ENCODE peak calls at places on chromosomes 1 and 21, in nine cellular contexts. G is K562, V is tibial nerve, T is heart left ventricle, O is sigmoid colon, A is transverse colon, X is IMR-90, D is stomach, J is NB4. M is an unnamed sample.

GRCh38 chr1:53361541-53361961 is 33.7 kb upstream of the LRP8 start:
- DNase-seq in G (no peak), V (no peak), T (no peak), O (peak; percentile 41), A (no peak), X (no peak), D (peak; percentile 16), J (no peak), M (no peak)

GRCh38 chr1:181479137-181479745 is 4.1 kb upstream of the CACNA1E start:
- DNase-seq in G (peak; percentile 71), V (no peak), T (peak; percentile 41), O (no peak), A (peak; percentile 26), X (peak; percentile 71), D (peak; percentile 55), J (peak; percentile 78), M (no peak)

GRCh38 chr21:42739061-42739931 is 85.9 kb downstream of the PDE9A start:
- DNase-seq in G (no peak), V (no peak), T (no peak), O (peak; percentile 59), A (peak; percentile 9), X (peak; percentile 24), D (no peak), J (no peak), M (no peak)

GRCh38 chr1:203435628-203436027 is 40.0 kb upstream of the PRELP start:
- DNase-seq in G (no peak), V (no peak), T (no peak), O (no peak), A (no peak), X (no peak), D (no peak), J (no peak), M (no peak)

GRCh38 chr1:168512864-168513595 is 30.8 kb downstream of the XCL2 start:
- DNase-seq in G (no peak), V (no peak), T (no peak), O (no peak), A (no peak), X (no peak), D (no peak), J (no peak), M (no peak)

GRCh38 chr1:156376146-156376545 is 7.1 kb downstream of the RHBG start:
- DNase-seq in G (no peak), V (no peak), T (no peak), O (no peak), A (no peak), X (peak; percentile 32), D (no peak), J (peak; percentile 57), M (no peak)

GRCh38 chr1:86753700-86754099 is 49.3 kb downstream of the SH3GLB1 start:
- DNase-seq in G (no peak), V (no peak), T (no peak), O (no peak), A (no peak), X (peak; percentile 10), D (no peak), J (peak; percentile 37), M (no peak)

GRCh38 chr1:226548281-226549093 is at the start of gene STUM:
- DNase-seq in G (no peak), V (no peak), T (peak; percentile 47), O (peak; percentile 71), A (peak; percentile 29), X (peak; percentile 9), D (peak; percentile 42), J (peak; percentile 40), M (no peak)

GRCh38 chr1:10204003-10204642 is 6.2 kb upstream of the KIF1B start:
- DNase-seq in G (no peak), V (no peak), T (no peak), O (no peak), A (no peak), X (no peak), D (no peak), J (no peak), M (no peak)

GRCh38 chr21:38175321-38175720 is 81.5 kb upstream of the KCNJ15 start:
- DNase-seq in G (no peak), V (no peak), T (no peak), O (no peak), A (no peak), X (no peak), D (no peak), J (no peak), M (no peak)

GRCh38 chr1:172727956-172728603 is 69.2 kb downstream of the FASLG start:
- DNase-seq in G (peak; percentile 63), V (no peak), T (no peak), O (no peak), A (no peak), X (peak; percentile 29), D (no peak), J (peak; percentile 76), M (no peak)

GRCh38 chr1:16173447-16174260 is 17.8 kb upstream of the EPHA2 start:
- DNase-seq in G (peak; percentile 48), V (no peak), T (no peak), O (no peak), A (peak; percentile 89), X (peak; percentile 50), D (peak; percentile 84), J (no peak), M (no peak)

GRCh38 chr1:20180221-20181207 is 5.4 kb upstream of the UBXN10 start:
- DNase-seq in G (no peak), V (no peak), T (no peak), O (no peak), A (no peak), X (no peak), D (no peak), J (no peak), M (no peak)

GRCh38 chr1:1164701-1165451 is 8.8 kb upstream of the TTLL10 start:
- DNase-seq in G (no peak), V (no peak), T (no peak), O (no peak), A (peak; percentile 67), X (no peak), D (peak; percentile 79), J (no peak), M (no peak)

GRCh38 chr21:21415741-21416140 is 417.5 kb downstream of the NCAM2 start:
- DNase-seq in G (no peak), V (no peak), T (no peak), O (no peak), A (no peak), X (no peak), D (no peak), J (no peak), M (no peak)

GRCh38 chr1:35707253-35708178 is 11.2 kb downstream of the C1orf216 start:
- DNase-seq in G (peak; percentile 93), V (no peak), T (no peak), O (no peak), A (peak; percentile 35), X (no peak), D (peak; percentile 29), J (peak; percentile 60), M (no peak)

GRCh38 chr1:196002906-196003305 is 605.3 kb downstream of the KCNT2 start:
- DNase-seq in G (no peak), V (no peak), T (no peak), O (no peak), A (no peak), X (no peak), D (no peak), J (no peak), M (no peak)

GRCh38 chr1:234943801-234944402 is 184.7 kb downstream of the TOMM20 start:
- DNase-seq in G (no peak), V (no peak), T (no peak), O (peak; percentile 28), A (no peak), X (no peak), D (no peak), J (no peak), M (no peak)

GRCh38 chr1:207817166-207817565 is 65.3 kb downstream of the CD46 start:
- DNase-seq in G (no peak), V (no peak), T (no peak), O (peak; percentile 63), A (no peak), X (no peak), D (no peak), J (no peak), M (no peak)

DNA sequence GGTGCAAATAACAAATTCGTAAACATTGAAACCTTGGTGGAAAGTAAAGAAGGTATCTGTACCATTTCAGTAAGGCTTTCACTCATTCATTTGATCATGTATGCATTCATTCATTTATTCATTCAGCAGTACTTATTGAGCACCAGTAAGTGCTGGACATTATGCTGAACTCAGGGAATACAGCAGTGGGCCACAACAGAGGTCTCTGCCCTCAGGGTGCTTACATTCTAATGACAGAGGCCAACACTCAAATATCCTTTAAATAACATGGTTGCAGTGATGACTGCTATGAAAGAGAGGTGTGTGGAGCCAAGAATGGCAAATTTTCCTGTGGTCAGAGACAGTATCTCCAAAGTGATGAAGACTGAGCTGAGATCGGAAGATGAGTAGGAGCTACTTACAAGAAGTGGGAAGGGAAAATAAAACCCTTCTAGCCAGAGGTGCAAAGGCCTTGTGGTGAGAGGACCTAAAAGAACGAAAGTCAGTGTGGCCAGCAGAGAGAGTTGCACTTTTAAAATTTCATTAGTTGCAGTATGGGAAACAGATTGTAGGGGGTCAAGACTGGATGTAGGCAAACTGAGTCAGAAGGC is 17.7 kb downstream of the SLAMF7 start:
- DNase-seq in G (no peak), V (no peak), T (no peak), O (no peak), A (no peak), X (no peak), D (no peak), J (no peak), M (no peak)
- TF ChIP-seq POLR2A in G (no peak), V (no peak), T (no peak), O (no peak), A (no peak), X (no peak), D (no peak), J (no peak), M (no peak)

DNA sequence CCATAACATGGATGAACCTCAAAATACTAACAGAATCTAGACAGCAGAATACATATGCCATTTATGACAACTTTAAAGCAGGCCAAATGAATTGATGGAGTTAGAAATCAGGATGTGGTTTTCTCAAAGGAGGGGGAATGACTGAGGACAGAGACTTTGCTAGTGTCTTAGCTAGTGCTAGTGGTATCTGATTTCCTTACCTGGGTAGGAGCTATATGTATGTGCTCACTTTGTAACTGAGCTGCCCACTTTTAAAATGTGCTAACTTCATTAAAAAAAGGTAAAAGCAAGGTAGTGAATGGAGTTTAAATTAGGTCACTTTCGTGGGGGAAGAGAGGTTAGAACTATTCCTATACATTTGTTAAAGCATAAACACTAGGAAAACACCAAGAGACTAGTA is 2.6 kb downstream of the GTF2B start:
- DNase-seq in G (no peak), V (no peak), T (no peak), O (no peak), A (no peak), X (no peak), D (no peak), J (peak; percentile 8), M (no peak)
- TF ChIP-seq CTCF in G (no peak), V (no peak), T (no peak), O (no peak), A (no peak), X (no peak), D (no peak), J (no peak), M (no peak)

GRCh38 chr1:210738256-210738655 is 395.7 kb downstream of the KCNH1 start:
- DNase-seq in G (no peak), V (no peak), T (no peak), O (no peak), A (no peak), X (no peak), D (no peak), J (no peak), M (no peak)
- TF ChIP-seq POLR2A in G (no peak), V (no peak), T (no peak), O (no peak), A (no peak), X (no peak), D (no peak), J (no peak), M (no peak)

GRCh38 chr1:209576798-209577197 is 6.7 kb upstream of the CAMK1G start:
- DNase-seq in G (peak; percentile 80), V (peak; percentile 68), T (peak; percentile 81), O (peak; percentile 86), A (peak; percentile 83), X (peak; percentile 58), D (peak; percentile 83), J (peak; percentile 53), M (no peak)
- TF ChIP-seq CTCF in G (peak; percentile 96), V (peak; percentile 85), T (peak; percentile 92), O (peak; percentile 90), A (peak; percentile 89), X (peak; percentile 91), D (peak; percentile 91), J (peak; percentile 85), M (peak; percentile 98)

M was measured in esophagus muscularis mucosa.